ENCODE peak calls at places on chromosomes 7 and 10, in eight cellular contexts. H is right lobe of liver, M is heart right ventricle, G is left ventricle myocardium inferior, E is body of pancreas, Y is Panc1, B is GM23248, W is kidney. O is an unnamed sample.

GRCh38 chr10:70191906-70192305 is 21.6 kb upstream of the SAR1A start:
- DNase-seq in H (no peak), M (no peak), G (no peak), E (no peak), Y (no peak), B (peak; percentile 94), W (no peak), O (no peak)

GRCh38 chr10:5545011-5545410 is 20.2 kb downstream of the CALML3 start:
- DNase-seq in H (peak; percentile 50), M (no peak), G (no peak), E (no peak), Y (no peak), B (no peak), W (no peak), O (no peak)

GRCh38 chr7:49400891-49401550 is 372.4 kb upstream of the VWC2 start:
- DNase-seq in H (no peak), M (no peak), G (no peak), E (no peak), Y (no peak), B (no peak), W (no peak), O (no peak)

GRCh38 chr7:100901921-100902332 is 6.2 kb upstream of the ACHE start:
- DNase-seq in H (peak; percentile 71), M (no peak), G (no peak), E (no peak), Y (no peak), B (no peak), W (no peak), O (no peak)

GRCh38 chr10:78948616-78949015 is 120.2 kb upstream of the ZMIZ1 start:
- DNase-seq in H (no peak), M (no peak), G (no peak), E (no peak), Y (no peak), B (no peak), W (no peak), O (no peak)

GRCh38 chr7:2019693-2020511 is 212.8 kb downstream of the MAD1L1 start:
- DNase-seq in H (peak; percentile 56), M (peak; percentile 69), G (peak; percentile 77), E (peak; percentile 62), Y (no peak), B (peak; percentile 98), W (peak; percentile 85), O (no peak)

GRCh38 chr10:99768430-99769011 is 13.9 kb upstream of the ABCC2 start:
- DNase-seq in H (no peak), M (no peak), G (no peak), E (no peak), Y (no peak), B (peak; percentile 62), W (no peak), O (no peak)

GRCh38 chr7:129889133-129889854 is 63.5 kb downstream of the UBE2H start:
- DNase-seq in H (no peak), M (no peak), G (no peak), E (no peak), Y (no peak), B (no peak), W (no peak), O (no peak)

GRCh38 chr7:88789480-88790064 is 6.0 kb downstream of the TEX47 start:
- DNase-seq in H (no peak), M (no peak), G (no peak), E (no peak), Y (peak; percentile 17), B (peak; percentile 42), W (no peak), O (no peak)

DNA sequence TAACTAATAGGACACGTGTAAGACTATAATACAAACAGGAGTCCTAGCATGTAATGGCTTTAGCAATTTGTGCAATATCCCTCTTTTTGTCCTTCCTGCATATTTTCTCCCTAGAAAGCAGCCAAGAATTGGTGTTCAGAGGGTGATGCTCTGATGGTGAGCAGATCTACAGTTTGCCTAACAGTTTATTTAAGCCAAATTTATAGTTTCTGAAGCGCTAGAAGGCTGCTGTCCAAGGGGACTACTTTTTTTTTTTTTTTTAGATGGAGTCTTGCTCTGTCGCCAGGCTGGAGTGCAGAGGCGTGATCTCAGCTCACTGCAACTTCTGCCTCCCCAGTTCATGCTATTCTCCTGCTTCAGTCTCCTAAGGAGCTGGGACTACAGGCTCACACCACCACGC is 18.9 kb upstream of the FAS start:
- DNase-seq in H (no peak), M (no peak), G (no peak), E (no peak), Y (no peak), B (peak; percentile 60), W (no peak), O (no peak)
- H3K4me1 ChIP-seq in H (peaks cover 28% of the 10 kb centered on the region), M (peaks cover 32% of the 10 kb centered on the region), G (peaks cover 37% of the 10 kb centered on the region), E (peaks cover 17% of the 10 kb centered on the region), Y (peaks cover 10% of the 10 kb centered on the region), B (peaks cover 55% of the 10 kb centered on the region), W (peaks cover 4% of the 10 kb centered on the region), O (no peaks in the 10 kb centered on the region)

GRCh38 chr7:20793686-20794394 is 7.2 kb upstream of the SP8 start:
- DNase-seq in H (no peak), M (no peak), G (no peak), E (no peak), Y (no peak), B (no peak), W (no peak), O (no peak)

GRCh38 chr7:20795881-20796280 is 9.2 kb upstream of the SP8 start:
- DNase-seq in H (no peak), M (no peak), G (no peak), E (no peak), Y (no peak), B (no peak), W (no peak), O (no peak)

GRCh38 chr7:20793258-20793657 is 6.6 kb upstream of the SP8 start:
- DNase-seq in H (no peak), M (no peak), G (no peak), E (no peak), Y (no peak), B (no peak), W (no peak), O (no peak)

GRCh38 chr7:20795361-20795760 is 8.7 kb upstream of the SP8 start:
- DNase-seq in H (no peak), M (no peak), G (no peak), E (no peak), Y (no peak), B (no peak), W (no peak), O (no peak)

DNA sequence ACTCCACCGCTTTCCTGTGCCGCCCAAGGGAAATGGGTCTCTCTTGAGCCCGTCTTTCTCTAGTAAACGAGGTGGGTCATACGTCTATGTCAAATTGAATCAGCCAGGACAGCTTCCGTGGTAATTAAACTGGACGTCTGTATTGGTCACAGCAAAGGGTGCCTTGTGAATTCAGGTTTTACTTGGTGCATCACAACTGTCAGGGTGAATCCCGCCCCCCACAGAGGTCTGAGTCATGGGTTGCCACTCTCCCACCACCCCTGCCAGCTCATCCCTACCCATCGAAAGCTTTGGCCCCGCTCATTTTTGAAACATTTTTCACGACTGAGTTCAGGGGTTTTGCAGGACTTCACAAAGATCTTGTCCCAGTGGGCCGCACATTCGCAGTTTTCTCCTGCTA is 8.0 kb upstream of the SP8 start:
- DNase-seq in H (no peak), M (no peak), G (no peak), E (no peak), Y (no peak), B (no peak), W (no peak), O (no peak)
- H3K4me3 ChIP-seq in H (no peak overlapping the region), M (no peak overlapping the region), G (no peak overlapping the region), E (no peak overlapping the region), Y (no peak overlapping the region), B (no peak overlapping the region), W (no peak overlapping the region), O (no peak overlapping the region)

DNA sequence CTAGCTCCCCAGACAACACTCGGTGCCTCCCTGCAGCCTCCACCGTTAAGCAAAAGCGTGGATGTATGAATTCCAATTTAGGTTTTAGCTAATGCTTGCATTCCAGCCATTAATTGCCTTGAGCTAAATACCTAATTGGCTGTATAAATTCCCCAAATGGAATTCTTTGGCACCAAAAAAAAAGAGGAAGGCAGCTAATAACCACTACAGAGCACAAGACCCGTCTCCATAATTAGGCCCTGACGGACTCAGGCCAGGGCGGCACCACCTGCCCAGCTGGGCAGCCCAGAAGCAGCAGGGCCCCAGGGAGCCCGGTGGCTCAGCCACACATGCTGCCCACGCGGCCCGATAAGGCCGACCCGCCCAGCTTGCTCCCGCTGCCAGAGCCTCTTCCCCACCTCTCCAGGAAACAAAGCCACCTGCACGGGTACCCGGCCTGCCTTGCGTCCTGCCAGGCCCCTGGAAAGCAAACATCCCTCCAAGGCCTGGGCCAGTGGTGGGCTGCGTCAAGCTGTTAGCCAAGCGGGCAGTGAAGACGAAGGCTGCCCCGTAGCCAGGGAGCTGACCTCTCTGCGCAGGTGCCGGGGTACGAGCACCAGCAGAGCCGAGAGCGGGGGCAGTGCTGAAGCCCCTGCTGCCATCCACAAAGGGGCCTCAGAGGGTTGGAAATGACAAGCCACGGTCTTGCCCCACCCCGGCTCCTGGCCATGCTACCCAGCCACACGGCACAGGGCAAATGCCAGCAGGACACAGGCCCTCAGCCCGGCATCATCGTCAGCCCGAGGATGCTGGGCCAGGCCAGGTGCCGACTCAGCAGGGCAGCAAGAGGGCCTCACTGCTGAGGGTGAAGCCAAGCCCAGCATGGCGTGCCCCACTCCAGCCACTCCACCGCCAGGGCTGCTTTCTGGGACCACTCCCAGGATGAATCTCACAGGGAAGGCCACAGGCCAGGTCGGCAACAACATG is 140.1 kb downstream of the PTPRN2 start:
- DNase-seq in H (no peak), M (no peak), G (no peak), E (peak; percentile 78), Y (no peak), B (no peak), W (peak; percentile 70), O (no peak)
- H3K9me3 ChIP-seq in H (no peaks in the 10 kb centered on the region), M (no peaks in the 10 kb centered on the region), G (no peaks in the 10 kb centered on the region), E (no peaks in the 10 kb centered on the region), Y (no peaks in the 10 kb centered on the region), B (no peaks in the 10 kb centered on the region), W (no peaks in the 10 kb centered on the region), O (no peaks in the 10 kb centered on the region)

GRCh38 chr10:27388761-27389399 is 115.2 kb upstream of the RAB18 start:
- DNase-seq in H (no peak), M (no peak), G (peak; percentile 39), E (peak; percentile 17), Y (no peak), B (peak; percentile 51), W (no peak), O (no peak)

GRCh38 chr10:27391325-27391724 is 112.8 kb upstream of the RAB18 start:
- DNase-seq in H (no peak), M (no peak), G (no peak), E (no peak), Y (no peak), B (no peak), W (no peak), O (no peak)

GRCh38 chr10:27392606-27393005 is 111.5 kb upstream of the RAB18 start:
- DNase-seq in H (no peak), M (no peak), G (no peak), E (no peak), Y (no peak), B (no peak), W (no peak), O (no peak)

GRCh38 chr10:27391916-27392315 is 112.2 kb upstream of the RAB18 start:
- DNase-seq in H (no peak), M (no peak), G (no peak), E (no peak), Y (no peak), B (no peak), W (no peak), O (no peak)

DNA sequence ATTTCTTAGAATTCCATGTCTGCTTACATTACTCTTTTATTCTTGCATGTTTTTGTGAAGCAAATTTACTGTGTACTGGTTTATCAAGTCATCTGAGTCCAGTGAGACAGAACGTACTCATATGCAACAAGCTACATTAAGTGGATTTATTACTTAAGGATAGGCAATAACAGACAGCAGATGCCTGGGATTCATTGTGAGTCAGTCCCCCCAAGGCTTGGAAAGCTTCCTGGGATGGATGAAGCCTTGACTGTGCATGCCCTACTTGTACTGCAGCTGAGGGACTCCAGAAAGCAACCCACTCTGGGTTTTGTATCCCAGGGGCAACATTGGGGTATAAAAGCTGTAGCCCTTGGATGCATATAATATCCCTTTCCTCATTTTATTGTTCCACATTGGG is 113.4 kb upstream of the RAB18 start:
- DNase-seq in H (no peak), M (no peak), G (no peak), E (no peak), Y (no peak), B (peak; percentile 77), W (no peak), O (no peak)
- H3K4me1 ChIP-seq in H (no peaks in the 10 kb centered on the region), M (no peaks in the 10 kb centered on the region), G (no peaks in the 10 kb centered on the region), E (no peaks in the 10 kb centered on the region), Y (no peaks in the 10 kb centered on the region), B (peaks cover 13% of the 10 kb centered on the region), W (no peaks in the 10 kb centered on the region), O (no peaks in the 10 kb centered on the region)

O was measured in HAP-1.